ENCODE peak calls at places on chromosomes 7 and 10, in seven cellular contexts. J is upper lobe of right lung; C is astrocyte of the spinal cord; U is tibial nerve; G is CD8-positive, alpha-beta memory T cell; D is Karpas-422; F is PC-9. O is an unnamed sample.

GRCh38 chr10:124996854-124997215 is 54.9 kb downstream of the ZRANB1 start:
- DNase-seq in J (no peak), C (no peak), U (no peak), G (no peak), D (no peak), F (no peak), O (no peak)

GRCh38 chr10:27240212-27240890 is at the start of gene ACBD5:
- DNase-seq in J (peak), C (peak), U (peak), G (peak), D (peak), F (peak), O (peak)

GRCh38 chr10:77925410-77925794 is 1.2 kb downstream of the DLG5 start:
- DNase-seq in J (no peak), C (peak), U (peak), G (no peak), D (peak), F (no peak), O (no peak)

GRCh38 chr7:144834516-144835165 is 1.2 kb downstream of the TPK1 start:
- DNase-seq in J (no peak), C (no peak), U (peak), G (no peak), D (peak), F (no peak), O (peak)

GRCh38 chr7:22563115-22563514 is 63.1 kb upstream of the STEAP1B start:
- DNase-seq in J (no peak), C (no peak), U (no peak), G (no peak), D (no peak), F (peak), O (no peak)

GRCh38 chr10:114703377-114704125 is 45.5 kb upstream of the ABLIM1 start:
- DNase-seq in J (no peak), C (peak), U (no peak), G (no peak), D (peak), F (no peak), O (no peak)

GRCh38 chr10:85651507-85651902 is 715.1 kb downstream of the GRID1 start:
- DNase-seq in J (no peak), C (peak), U (no peak), G (no peak), D (no peak), F (no peak), O (no peak)

GRCh38 chr10:14543048-14543903 is 212.6 kb upstream of the FRMD4A start:
- DNase-seq in J (peak), C (peak), U (peak), G (no peak), D (no peak), F (no peak), O (no peak)

GRCh38 chr10:23523251-23523650 is 84.4 kb downstream of the OTUD1 start:
- DNase-seq in J (no peak), C (no peak), U (no peak), G (no peak), D (no peak), F (no peak), O (no peak)

GRCh38 chr7:156609010-156609877 is 31.3 kb upstream of the RNF32 start:
- DNase-seq in J (no peak), C (no peak), U (no peak), G (no peak), D (no peak), F (no peak), O (no peak)

GRCh38 chr10:42875792-42876191 is 93.2 kb downstream of the BMS1 start:
- DNase-seq in J (no peak), C (no peak), U (no peak), G (no peak), D (no peak), F (no peak), O (no peak)

GRCh38 chr10:92830478-92831389 is 17.6 kb upstream of the EXOC6 start:
- DNase-seq in J (no peak), C (no peak), U (no peak), G (no peak), D (peak), F (no peak), O (no peak)
- H3K4me3 ChIP-seq in J (peak), C (no peak), U (no peak), G (peak), D (peak), F (no peak), O (peak)

DNA sequence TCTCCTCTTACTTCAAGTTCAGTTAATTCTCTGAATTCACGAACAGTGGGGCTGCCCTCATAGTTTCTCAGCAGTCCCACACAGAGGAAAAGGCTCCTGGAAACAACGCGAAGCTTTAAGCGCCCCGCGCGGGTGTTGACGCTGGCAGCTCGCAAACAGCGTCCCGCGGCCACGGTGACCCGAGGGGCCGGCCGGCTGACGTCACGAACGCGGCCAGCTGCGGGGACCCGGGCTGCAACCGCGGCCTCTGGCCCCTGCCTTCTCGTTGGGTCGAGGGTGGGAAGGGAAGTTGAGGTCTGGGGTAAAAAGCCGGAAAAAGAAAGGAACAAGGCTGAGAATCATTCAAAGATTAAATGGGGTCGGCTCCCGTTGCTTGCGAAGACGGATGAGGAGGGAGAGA is 7.2 kb upstream of the FEZF1 start:
- DNase-seq in J (no peak), C (no peak), U (no peak), G (no peak), D (no peak), F (no peak), O (no peak)
- H3K4me3 ChIP-seq in J (no peak), C (no peak), U (no peak), G (no peak), D (no peak), F (no peak), O (no peak)

DNA sequence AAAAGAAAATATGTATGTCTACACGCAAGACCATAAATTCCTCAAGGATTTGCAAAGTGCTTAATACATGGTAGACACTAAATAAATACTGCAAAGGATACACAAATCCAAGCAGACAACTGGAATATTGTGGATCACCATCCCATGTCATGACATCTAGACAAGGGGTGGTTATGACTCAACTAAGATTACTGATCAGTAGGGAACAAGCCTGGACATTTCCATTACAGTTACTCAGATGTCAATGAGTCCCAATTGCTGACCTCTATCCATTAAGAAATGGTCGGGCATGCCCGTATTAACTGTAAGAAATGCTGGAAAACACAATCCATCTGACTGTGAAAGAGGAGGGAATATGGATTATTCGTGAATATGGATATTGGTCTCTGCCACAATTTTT is 27.6 kb upstream of the RUFY2 start:
- DNase-seq in J (no peak), C (no peak), U (no peak), G (no peak), D (no peak), F (no peak), O (no peak)
- H3K4me3 ChIP-seq in J (no peak), C (no peak), U (no peak), G (no peak), D (no peak), F (no peak), O (no peak)

DNA sequence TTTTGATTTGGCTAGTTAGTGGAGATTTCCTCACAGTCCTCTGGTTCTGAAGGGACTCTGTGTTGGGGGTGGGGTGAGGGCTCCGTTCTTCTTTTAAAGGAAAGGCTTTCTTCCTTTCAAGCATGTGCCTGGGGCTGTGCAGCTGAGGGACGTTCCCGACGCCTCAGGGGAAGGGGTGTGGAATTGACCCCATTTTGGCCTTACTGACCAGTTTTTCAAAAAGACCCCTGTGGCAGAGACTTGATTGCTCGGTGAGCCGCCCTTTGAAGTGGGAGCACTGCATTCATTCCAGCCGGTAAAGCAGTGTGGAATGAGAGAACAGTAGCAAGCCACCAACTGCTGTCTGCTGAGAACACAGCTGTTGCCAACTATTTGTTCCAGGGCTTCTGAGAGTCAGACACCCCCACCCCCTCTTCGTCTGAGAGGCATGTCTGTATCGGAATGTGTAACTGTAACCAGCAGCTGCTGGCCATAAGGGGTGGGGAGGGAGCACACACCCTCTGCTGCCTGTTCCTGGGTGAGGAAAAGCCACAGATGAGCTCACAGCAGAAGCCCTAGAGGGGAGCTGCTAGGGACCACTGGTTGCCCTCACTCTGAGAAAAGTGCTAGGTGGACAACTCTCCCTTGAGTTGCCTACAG is 33.1 kb downstream of the WBP1L start:
- DNase-seq in J (peak), C (peak), U (peak), G (no peak), D (no peak), F (no peak), O (no peak)
- H3K4me3 ChIP-seq in J (peak), C (peak), U (peak), G (no peak), D (no peak), F (no peak), O (no peak)

DNA sequence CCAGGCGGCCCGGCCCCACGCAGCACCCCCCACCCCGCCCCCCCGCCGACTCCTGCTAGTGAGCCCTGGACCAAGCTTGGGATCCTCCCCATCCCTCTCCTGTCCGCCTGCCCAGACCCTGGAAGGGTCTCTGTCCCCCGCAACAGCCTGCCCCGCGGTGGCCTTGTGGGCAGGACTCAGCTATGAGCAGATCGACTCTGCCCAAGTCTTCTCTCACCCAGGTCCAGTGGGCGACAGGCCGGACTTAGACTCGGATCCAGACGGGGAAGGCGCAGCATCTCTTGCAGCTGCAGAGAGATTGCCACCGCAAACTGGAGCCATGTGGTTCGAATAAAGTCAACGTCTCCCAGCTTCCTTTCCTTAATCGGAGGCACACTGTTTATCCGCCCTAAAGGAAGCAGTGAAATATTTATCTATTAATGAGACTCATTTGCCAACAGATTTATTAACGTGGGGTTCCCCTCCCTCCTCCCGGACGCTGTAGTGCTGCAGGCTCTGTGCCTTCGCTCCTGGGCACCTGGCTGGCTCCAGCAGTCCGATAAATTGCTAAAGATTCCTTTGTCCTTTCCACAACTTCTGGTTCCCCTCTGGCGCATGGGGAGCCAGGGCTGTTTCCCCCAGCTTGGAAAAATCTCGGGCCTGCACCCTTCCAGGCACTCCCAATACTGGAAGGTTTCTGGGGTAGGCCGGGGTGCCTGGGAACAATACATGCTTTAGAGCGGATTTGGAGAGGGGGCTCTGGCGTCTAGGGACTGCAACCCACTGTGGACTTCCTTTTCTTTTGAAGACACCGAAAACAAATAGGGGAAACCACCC is 634 bp upstream of the HOXA7 start:
- DNase-seq in J (no peak), C (peak), U (no peak), G (no peak), D (peak), F (no peak), O (no peak)
- H3K4me3 ChIP-seq in J (peak), C (peak), U (peak), G (no peak), D (peak), F (no peak), O (no peak)

GRCh38 chr7:149773446-149774236 is at the start of gene ZNF467:
- DNase-seq in J (peak), C (no peak), U (peak), G (peak), D (no peak), F (no peak), O (peak)
- H3K4me3 ChIP-seq in J (peak), C (peak), U (peak), G (peak), D (peak), F (peak), O (peak)

DNA sequence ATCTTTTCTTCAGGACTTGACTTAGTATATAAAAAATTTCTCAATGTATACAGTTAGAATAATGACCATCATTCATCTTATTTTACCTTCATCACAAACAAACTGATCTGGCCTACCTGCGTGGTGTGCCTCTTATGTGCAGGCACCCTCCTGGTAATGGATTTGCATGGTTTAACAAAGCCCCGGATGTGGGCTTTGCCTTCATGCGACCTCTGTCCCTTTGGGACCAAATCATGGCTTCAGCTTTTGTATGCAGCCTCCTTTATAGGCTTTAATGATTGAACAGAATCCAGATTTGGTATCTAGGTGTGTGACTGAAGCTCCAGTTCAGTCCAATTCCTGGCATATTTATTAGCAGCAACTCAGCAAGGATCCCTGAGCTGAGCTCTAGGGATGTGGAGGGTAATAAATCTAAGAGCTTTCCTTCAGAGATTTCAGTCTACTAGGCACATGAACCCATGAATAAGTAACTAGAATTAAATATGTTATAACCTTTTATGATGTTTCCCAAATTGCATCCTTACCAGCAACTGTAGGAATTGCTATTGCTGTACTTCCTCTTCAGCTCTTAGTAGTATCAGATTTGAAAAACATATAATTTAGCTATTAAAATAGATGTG is 256.9 kb downstream of the ABCA13 start:
- DNase-seq in J (no peak), C (no peak), U (no peak), G (no peak), D (peak), F (no peak), O (no peak)
- H3K4me3 ChIP-seq in J (no peak), C (no peak), U (no peak), G (no peak), D (peak), F (no peak), O (no peak)

DNA sequence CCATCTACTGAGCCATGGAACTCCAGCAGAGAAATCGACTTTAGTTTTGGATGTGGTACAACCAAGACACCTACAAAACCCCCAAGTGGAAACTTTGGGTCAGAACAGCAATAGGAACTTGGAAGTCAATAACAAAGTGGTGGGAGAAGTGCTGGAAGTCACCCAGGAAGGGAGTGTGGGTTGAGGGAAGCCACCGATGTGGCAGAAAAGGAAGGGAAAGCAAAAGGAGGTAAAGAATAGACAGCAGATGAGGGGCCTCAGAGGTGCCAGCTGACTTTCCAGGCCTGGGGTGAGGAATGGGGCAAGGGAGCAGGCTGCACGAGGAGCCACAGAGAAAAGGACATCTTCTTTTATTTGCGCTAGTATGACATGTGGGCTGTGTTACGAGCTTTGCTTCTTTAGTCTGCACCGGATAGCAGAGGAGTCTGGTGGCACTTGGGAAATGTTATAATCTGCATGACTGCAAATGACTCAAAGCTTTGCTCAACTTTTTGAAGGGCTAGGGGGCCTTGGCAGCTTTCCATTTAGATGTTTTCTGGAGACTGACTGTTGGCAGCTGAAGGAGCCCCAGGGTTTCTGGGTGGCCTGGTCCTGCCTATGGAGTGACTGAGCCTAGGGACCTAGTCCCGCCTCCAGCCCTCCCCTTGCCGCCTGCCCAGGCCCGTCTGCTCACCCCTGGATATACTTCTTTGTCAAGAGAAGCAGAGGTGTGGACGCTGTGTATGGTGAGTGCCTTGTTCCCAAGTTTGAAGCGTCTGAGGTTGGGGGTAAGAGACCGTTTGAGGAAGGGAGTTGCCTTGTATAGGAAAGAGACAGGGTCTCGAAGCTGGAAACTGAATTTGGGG is 5.0 kb downstream of the PRXL2A start:
- DNase-seq in J (no peak), C (peak), U (no peak), G (no peak), D (no peak), F (no peak), O (no peak)
- H3K4me3 ChIP-seq in J (no peak), C (no peak), U (no peak), G (no peak), D (no peak), F (no peak), O (no peak)

DNA sequence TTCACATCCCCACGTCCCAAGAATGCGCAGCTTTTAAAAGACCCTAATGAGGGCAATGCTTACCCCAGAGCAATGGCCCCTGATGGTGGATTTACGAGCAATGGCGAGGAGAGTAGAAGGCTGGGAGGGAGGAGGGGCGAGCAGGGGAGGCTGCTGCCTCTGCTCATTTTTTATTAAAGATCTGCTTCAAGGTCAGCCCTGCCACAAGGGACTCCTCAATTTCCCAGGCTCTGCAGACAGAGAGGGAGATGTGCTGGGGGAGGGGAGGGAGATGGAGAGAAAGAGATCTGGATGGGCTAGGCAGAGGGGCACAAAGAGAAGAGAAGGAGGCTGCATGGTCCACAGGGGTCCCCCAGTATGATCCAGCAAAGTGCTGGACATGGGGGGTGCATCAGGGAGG is 7.8 kb upstream of the SRRM3 start:
- DNase-seq in J (no peak), C (no peak), U (no peak), G (no peak), D (no peak), F (no peak), O (no peak)
- H3K4me3 ChIP-seq in J (no peak), C (no peak), U (no peak), G (no peak), D (no peak), F (no peak), O (no peak)

GRCh38 chr7:95318501-95318900 is 5.8 kb downstream of the PON1 start:
- DNase-seq in J (no peak), C (no peak), U (no peak), G (no peak), D (no peak), F (no peak), O (no peak)
- H3K4me3 ChIP-seq in J (no peak), C (no peak), U (no peak), G (no peak), D (no peak), F (no peak), O (no peak)